ENCODE peak calls at places on chromosomes 7 and 10, in nine cellular contexts. O is NCI-H2029; R is stimulated activated CD8-positive, alpha-beta memory T cell treated with anti-CD3 and anti-CD28 coated beads, Interleukin-15, amount 100 ng/mL, for 1 hour; N is T-cell; U is activated CD8-positive, alpha-beta T cell treated with anti-CD3 and anti-CD28 coated beads for 36 hours; K is aorta; G is cardiac muscle cell; Z is renal cortical epithelial cell; D is upper lobe of right lung. A is an unnamed sample.

GRCh38 chr7:75989726-75990388 is 4.5 kb downstream of the TMEM120A start:
- DNase-seq in R (no peak), K (no peak), D (peak; percentile 60), Z (no peak), G (no peak), U (no peak), O (no peak), N (no peak), A (peak; percentile 78)

GRCh38 chr7:155009570-155010157 is 6.7 kb upstream of the PAXIP1 start:
- DNase-seq in G (peak; percentile 5), K (no peak), O (no peak), D (no peak), R (no peak), N (peak; percentile 27), Z (peak; percentile 7), U (peak; percentile 71), A (no peak)

GRCh38 chr7:117859246-117859812 is 13.9 kb downstream of the CTTNBP2 start:
- DNase-seq in U (no peak), D (no peak), K (no peak), N (no peak), O (no peak), R (no peak), G (no peak), Z (peak; percentile 30), A (no peak)

GRCh38 chr10:75398630-75399460 is 2.7 kb downstream of the ZNF503 start:
- DNase-seq in R (no peak), K (peak; percentile 80), Z (no peak), N (no peak), O (no peak), D (peak; percentile 75), U (no peak), G (peak; percentile 56), A (peak; percentile 81)

GRCh38 chr7:135790371-135790977 is 41.9 kb upstream of the FAM180A start:
- DNase-seq in O (no peak), G (no peak), R (no peak), K (no peak), Z (no peak), N (no peak), D (no peak), U (no peak), A (no peak)

GRCh38 chr10:117736655-117737054 is 194.1 kb downstream of the EMX2 start:
- DNase-seq in G (no peak), O (no peak), N (no peak), D (no peak), U (no peak), K (no peak), Z (peak; percentile 90), R (no peak), A (peak; percentile 92)

GRCh38 chr10:33116293-33116697 is 158.3 kb upstream of the ITGB1 start:
- DNase-seq in D (no peak), R (no peak), O (no peak), Z (peak; percentile 66), N (no peak), K (no peak), U (peak; percentile 64), G (peak; percentile 88), A (no peak)

GRCh38 chr7:18703743-18704142 is 208.2 kb downstream of the HDAC9 start:
- DNase-seq in O (no peak), Z (no peak), D (no peak), G (no peak), K (no peak), R (no peak), N (no peak), U (no peak), A (no peak)

GRCh38 chr7:13742126-13742525 is 247.3 kb downstream of the ETV1 start:
- DNase-seq in G (peak; percentile 75), O (no peak), Z (peak; percentile 80), D (no peak), U (no peak), N (no peak), K (no peak), R (no peak), A (no peak)

GRCh38 chr10:30037620-30038336 is 21.6 kb downstream of the JCAD start:
- DNase-seq in O (no peak), Z (no peak), R (no peak), U (no peak), N (no peak), K (no peak), G (no peak), D (no peak), A (no peak)

GRCh38 chr7:84144480-84144879 is 50.1 kb downstream of the SEMA3A start:
- DNase-seq in D (no peak), O (no peak), Z (peak; percentile 31), R (no peak), U (no peak), K (no peak), G (no peak), N (no peak), A (no peak)

GRCh38 chr7:30225863-30226361 is 58.5 kb upstream of the ZNRF2 start:
- DNase-seq in K (no peak), Z (peak; percentile 95), U (peak; percentile 7), R (no peak), D (peak; percentile 87), N (no peak), G (peak; percentile 82), O (peak; percentile 66), A (peak; percentile 88)

GRCh38 chr10:84739641-84740040 is 411.3 kb downstream of the CCSER2 start:
- DNase-seq in O (no peak), D (no peak), U (no peak), N (no peak), K (no peak), G (no peak), Z (no peak), R (no peak), A (no peak)

GRCh38 chr10:49254556-49255318 is 44.2 kb upstream of the C10orf71 start:
- DNase-seq in O (no peak), Z (no peak), G (no peak), D (no peak), U (peak; percentile 48), R (no peak), K (no peak), N (peak; percentile 46), A (no peak)

GRCh38 chr7:45177801-45178200 is 20.2 kb downstream of the RAMP3 start:
- DNase-seq in R (no peak), K (peak; percentile 67), N (no peak), Z (no peak), D (peak; percentile 59), U (no peak), G (no peak), O (no peak), A (peak; percentile 58)

GRCh38 chr10:7426349-7426748 is 15.5 kb upstream of the SFMBT2 start:
- DNase-seq in D (no peak), N (no peak), U (no peak), O (no peak), G (no peak), R (no peak), Z (no peak), K (no peak), A (no peak)

GRCh38 chr10:131437556-131438465 is 126.3 kb upstream of the TCERG1L start:
- DNase-seq in O (no peak), U (no peak), D (no peak), Z (no peak), K (no peak), R (no peak), N (no peak), G (no peak), A (peak; percentile 59)

GRCh38 chr10:2610946-2611345 is 456.4 kb upstream of the PFKP start:
- DNase-seq in K (no peak), G (no peak), N (no peak), R (no peak), U (no peak), D (no peak), O (no peak), Z (no peak), A (no peak)

GRCh38 chr10:35391153-35391953 is 55.0 kb downstream of the CCNY start:
- DNase-seq in U (no peak), N (no peak), D (no peak), K (no peak), Z (no peak), R (no peak), O (no peak), G (no peak), A (no peak)

GRCh38 chr10:7460006-7460405 is 49.2 kb upstream of the SFMBT2 start:
- DNase-seq in G (no peak), N (no peak), K (no peak), R (no peak), D (no peak), O (no peak), U (no peak), Z (no peak), A (no peak)

GRCh38 chr7:8742837-8743236 is 309.4 kb downstream of the NXPH1 start:
- DNase-seq in K (no peak), D (no peak), R (no peak), Z (no peak), O (no peak), U (no peak), N (no peak), G (no peak), A (no peak)

GRCh38 chr7:116885724-116886123 is 23.3 kb downstream of the CAPZA2 start:
- DNase-seq in O (no peak), G (no peak), Z (no peak), U (no peak), K (no peak), R (no peak), N (no peak), D (no peak), A (no peak)

GRCh38 chr10:79358811-79359210 is 11.5 kb downstream of the PPIF start:
- DNase-seq in K (no peak), G (no peak), D (no peak), U (no peak), Z (no peak), R (no peak), O (no peak), N (no peak), A (no peak)

GRCh38 chr10:71516890-71517289 is 120.2 kb downstream of the CDH23 start:
- DNase-seq in D (no peak), K (no peak), N (no peak), Z (no peak), U (no peak), R (no peak), O (no peak), G (no peak), A (no peak)

GRCh38 chr10:5492322-5492855 is 7.0 kb downstream of the CALML5 start:
- DNase-seq in K (no peak), Z (no peak), N (no peak), R (no peak), D (peak; percentile 42), G (no peak), O (no peak), U (no peak), A (peak; percentile 34)

GRCh38 chr7:115889669-115889984 is 140.9 kb downstream of the TFEC start:
- DNase-seq in U (no peak), R (no peak), Z (no peak), K (no peak), N (no peak), G (no peak), D (no peak), O (no peak), A (no peak)

GRCh38 chr7:116236020-116236630 is 25.8 kb downstream of the TES start:
- DNase-seq in U (peak; percentile 77), N (peak; percentile 69), Z (peak; percentile 54), O (peak; percentile 6), D (no peak), K (no peak), R (peak; percentile 42), G (peak; percentile 72), A (no peak)

GRCh38 chr10:87659571-87660483 is at the start of gene PAPSS2:
- DNase-seq in R (no peak), K (peak; percentile 89), O (no peak), U (peak; percentile 25), D (peak; percentile 89), Z (no peak), G (peak; percentile 83), N (peak; percentile 6), A (peak; percentile 91)

GRCh38 chr7:142488842-142489241 is 231.0 kb upstream of the PRSS58 start:
- DNase-seq in K (no peak), R (no peak), D (no peak), N (no peak), U (no peak), G (no peak), O (no peak), Z (no peak), A (no peak)

GRCh38 chr7:157097056-157097329 is 41.7 kb upstream of the UBE3C start:
- DNase-seq in K (no peak), D (no peak), O (no peak), N (no peak), G (no peak), R (no peak), U (no peak), Z (no peak), A (peak; percentile 48)

GRCh38 chr10:132006966-132007365 is 25.2 kb upstream of the BNIP3 start:
- DNase-seq in D (no peak), O (no peak), U (no peak), G (no peak), N (no peak), Z (no peak), K (no peak), R (no peak), A (no peak)